ENCODE peak calls at places on chromosome 11, in eight cellular contexts. One of them, this sample, is unnamed.

GRCh38 chr11:18132341-18132740 is at the start of gene MRGPRX3:
- DNase-seq in lung microvascular endothelial cell: peak; percentile 33
- DNase-seq in occipital lobe: no peak
- DNase-seq in endothelial cell: no peak
- DNase-seq in breast epithelium: no peak
- DNase-seq in NCI-H2107: no peak
- DNase-seq in neural crest cell: no peak
- DNase-seq in RCC 7860: no peak
- DNase-seq in this sample: no peak

GRCh38 chr11:9615031-9615451 is 41.6 kb downstream of the WEE1 start:
- DNase-seq in lung microvascular endothelial cell: no peak
- DNase-seq in endothelial cell: no peak
- DNase-seq in NCI-H2107: no peak
- DNase-seq in RCC 7860: peak; percentile 48
- DNase-seq in breast epithelium: no peak
- DNase-seq in occipital lobe: no peak
- DNase-seq in neural crest cell: no peak
- DNase-seq in this sample: no peak

GRCh38 chr11:121318848-121319834 is 26.6 kb downstream of the SC5D start:
- DNase-seq in NCI-H2107: no peak
- DNase-seq in RCC 7860: peak; percentile 15
- DNase-seq in breast epithelium: no peak
- DNase-seq in occipital lobe: no peak
- DNase-seq in endothelial cell: peak; percentile 46
- DNase-seq in lung microvascular endothelial cell: peak; percentile 47
- DNase-seq in neural crest cell: peak; percentile 31
- DNase-seq in this sample: peak; percentile 35

GRCh38 chr11:69864930-69865661 is 45.9 kb upstream of the FGF3 start:
- DNase-seq in lung microvascular endothelial cell: no peak
- DNase-seq in neural crest cell: no peak
- DNase-seq in NCI-H2107: no peak
- DNase-seq in occipital lobe: no peak
- DNase-seq in breast epithelium: no peak
- DNase-seq in RCC 7860: no peak
- DNase-seq in endothelial cell: no peak
- DNase-seq in this sample: no peak

GRCh38 chr11:19410032-19410431 is 169.3 kb upstream of the E2F8 start:
- DNase-seq in occipital lobe: no peak
- DNase-seq in neural crest cell: no peak
- DNase-seq in RCC 7860: no peak
- DNase-seq in endothelial cell: no peak
- DNase-seq in lung microvascular endothelial cell: no peak
- DNase-seq in NCI-H2107: no peak
- DNase-seq in breast epithelium: no peak
- DNase-seq in this sample: no peak

GRCh38 chr11:94544832-94545640 is 1.3 kb downstream of the FUT4 start:
- DNase-seq in RCC 7860: peak; percentile 18
- DNase-seq in breast epithelium: no peak
- DNase-seq in neural crest cell: peak; percentile 18
- DNase-seq in lung microvascular endothelial cell: no peak
- DNase-seq in NCI-H2107: no peak
- DNase-seq in endothelial cell: no peak
- DNase-seq in occipital lobe: no peak
- DNase-seq in this sample: peak; percentile 31

GRCh38 chr11:35112846-35113105 is 26.2 kb upstream of the CD44 start:
- DNase-seq in breast epithelium: no peak
- DNase-seq in RCC 7860: no peak
- DNase-seq in occipital lobe: no peak
- DNase-seq in lung microvascular endothelial cell: no peak
- DNase-seq in NCI-H2107: no peak
- DNase-seq in neural crest cell: no peak
- DNase-seq in endothelial cell: no peak
- DNase-seq in this sample: no peak

GRCh38 chr11:94130589-94131362 is 2.1 kb downstream of the PANX1 start:
- DNase-seq in NCI-H2107: no peak
- DNase-seq in lung microvascular endothelial cell: peak; percentile 72
- DNase-seq in RCC 7860: no peak
- DNase-seq in occipital lobe: no peak
- DNase-seq in breast epithelium: no peak
- DNase-seq in endothelial cell: no peak
- DNase-seq in neural crest cell: no peak
- DNase-seq in this sample: peak; percentile 83

GRCh38 chr11:16612801-16613400 is 125.5 kb upstream of the C11orf58 start:
- DNase-seq in neural crest cell: no peak
- DNase-seq in lung microvascular endothelial cell: no peak
- DNase-seq in NCI-H2107: no peak
- DNase-seq in breast epithelium: no peak
- DNase-seq in endothelial cell: peak; percentile 20
- DNase-seq in RCC 7860: no peak
- DNase-seq in occipital lobe: no peak
- DNase-seq in this sample: peak; percentile 43

GRCh38 chr11:17014321-17014773 is at the start of gene PLEKHA7:
- DNase-seq in lung microvascular endothelial cell: no peak
- DNase-seq in RCC 7860: no peak
- DNase-seq in breast epithelium: no peak
- DNase-seq in occipital lobe: no peak
- DNase-seq in neural crest cell: peak; percentile 33
- DNase-seq in endothelial cell: peak; percentile 24
- DNase-seq in NCI-H2107: no peak
- DNase-seq in this sample: no peak

This sample was measured in EL.